ENCODE peak calls at places on chromosomes 2 and 18, in nine cellular contexts. S is Peyer's patch; D is cardiac fibroblast; I is NB4; N is AG04450; T is right lobe of liver; Y is naive thymus-derived CD4-positive, alpha-beta T cell; U is Jurkat, Clone E6-1; L is heart right ventricle. B is an unnamed sample.

GRCh38 chr18:68275616-68276015 is 439.3 kb downstream of the TMX3 start:
- DNase-seq in L (no peak), U (no peak), N (peak; percentile 63), Y (no peak), I (no peak), S (no peak), D (peak; percentile 82), T (no peak), B (peak; percentile 31)

GRCh38 chr2:32289165-32290054 is 11.7 kb downstream of the YIPF4 start:
- DNase-seq in L (no peak), S (no peak), Y (no peak), T (no peak), D (peak; percentile 88), U (no peak), N (peak; percentile 27), I (peak; percentile 77), B (peak; percentile 23)

GRCh38 chr2:14016289-14016955 is 616.1 kb upstream of the LRATD1 start:
- DNase-seq in I (no peak), L (no peak), D (peak; percentile 26), T (no peak), U (no peak), Y (no peak), S (no peak), N (no peak), B (no peak)

GRCh38 chr2:97748397-97748796 is 35.0 kb downstream of the ZAP70 start:
- DNase-seq in L (peak; percentile 49), U (peak; percentile 74), T (no peak), Y (peak; percentile 55), S (no peak), D (peak; percentile 39), I (peak; percentile 95), N (no peak), B (no peak)

GRCh38 chr2:71906357-71906973 is 241.2 kb downstream of the CYP26B1 start:
- DNase-seq in L (no peak), T (no peak), S (no peak), U (no peak), D (peak; percentile 44), Y (no peak), I (no peak), N (no peak), B (no peak)

GRCh38 chr18:57077786-57078552 is 68.9 kb upstream of the BOD1L2 start:
- DNase-seq in S (no peak), D (no peak), U (peak; percentile 84), L (no peak), I (peak; percentile 94), Y (no peak), T (no peak), N (no peak), B (no peak)

GRCh38 chr18:32730620-32731021 is 42.2 kb downstream of the KLHL14 start:
- DNase-seq in L (no peak), T (no peak), I (no peak), U (peak; percentile 20), Y (no peak), D (peak; percentile 0), S (no peak), N (no peak), B (no peak)

GRCh38 chr2:164953279-164953678 is 2.0 kb downstream of the SLC38A11 start:
- DNase-seq in D (no peak), Y (no peak), S (no peak), I (no peak), L (no peak), U (no peak), N (no peak), T (no peak), B (no peak)

DNA sequence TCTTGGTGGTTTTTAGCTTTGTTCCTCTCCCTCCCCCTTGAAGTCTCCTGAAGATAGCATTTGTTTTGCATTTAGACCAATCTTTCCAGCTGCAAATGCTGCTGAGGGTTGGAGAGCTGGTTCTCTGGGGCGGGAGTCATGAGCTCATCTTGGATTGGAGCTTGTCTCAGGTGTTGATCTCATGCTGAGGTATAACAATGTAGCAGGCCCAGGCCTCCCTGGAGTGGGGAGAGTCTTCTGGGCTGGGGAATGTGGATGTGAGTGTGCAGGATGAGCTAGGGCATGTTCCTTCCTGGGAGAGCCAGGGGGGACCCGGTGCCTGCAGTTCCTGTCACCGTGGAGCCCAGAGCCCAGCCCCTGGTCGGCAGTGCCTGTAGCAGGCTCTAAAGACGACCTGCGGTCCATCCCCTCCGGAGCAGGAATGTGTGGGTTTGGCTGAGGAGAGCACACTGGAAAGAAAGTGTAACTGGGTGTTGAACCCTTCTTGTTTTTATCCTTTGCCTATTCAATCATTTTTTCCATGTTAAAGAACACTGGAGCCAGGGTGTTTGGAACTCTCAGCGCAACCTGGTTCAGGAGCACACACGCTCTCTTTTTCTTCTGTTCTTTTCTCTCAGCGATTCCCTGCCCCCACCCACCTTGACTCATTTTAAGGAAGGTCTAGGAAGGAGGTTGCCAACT is 2.7 kb downstream of the ZNF532 start:
- DNase-seq in I (no peak), Y (no peak), S (no peak), L (no peak), D (no peak), T (no peak), N (no peak), U (no peak), B (no peak)
- H3K4me3 ChIP-seq in I (no peak overlapping the region), Y (no peak overlapping the region), S (no peak overlapping the region), L (peak overlapping the region; percentile 60), D (no peak overlapping the region), T (no peak overlapping the region), N (no peak overlapping the region), U (no peak overlapping the region), B (peak overlapping the region; percentile 2)

DNA sequence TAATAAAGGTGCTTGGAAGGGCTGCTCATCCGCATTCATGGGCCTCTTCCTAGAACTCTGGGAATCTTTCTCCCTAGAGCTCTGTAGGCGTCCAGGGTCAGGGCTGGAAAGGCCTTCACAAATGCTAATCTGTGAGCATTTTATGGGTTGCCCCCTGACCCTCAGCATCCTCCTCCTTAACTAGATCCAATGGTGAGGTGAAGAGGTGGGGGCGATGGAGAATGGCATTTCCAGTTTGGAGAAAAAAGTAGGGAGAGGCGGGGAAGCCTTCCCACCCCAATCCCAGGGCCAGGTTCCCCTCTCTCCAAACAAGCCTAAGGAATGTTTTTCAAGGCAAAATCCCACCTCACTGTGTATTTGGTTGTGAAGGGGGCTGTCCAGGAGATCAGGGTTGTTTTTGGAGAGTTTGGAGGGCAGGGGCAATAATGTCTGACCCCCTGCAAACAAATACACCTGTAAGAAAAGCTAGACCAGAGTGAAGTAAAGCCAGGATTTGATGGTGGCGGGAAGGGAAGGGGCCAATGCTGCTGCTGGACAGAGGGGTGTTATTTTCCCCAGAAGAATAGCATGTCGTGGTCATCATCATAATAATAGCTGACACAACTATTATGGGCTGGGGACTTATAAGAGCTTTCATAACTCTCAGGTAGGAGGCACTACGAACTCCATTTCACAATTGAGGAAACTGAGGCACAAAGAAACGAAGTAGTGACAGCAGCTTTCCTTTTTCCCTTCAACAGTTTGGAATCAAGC is 1.4 kb upstream of the MYCN start:
- DNase-seq in Y (no peak), D (no peak), I (no peak), S (no peak), T (no peak), N (no peak), U (no peak), L (no peak), B (no peak)
- H3K4me3 ChIP-seq in Y (no peak overlapping the region), D (no peak overlapping the region), I (no peak overlapping the region), S (no peak overlapping the region), T (peak overlapping the region; percentile 44), N (no peak overlapping the region), U (peak overlapping the region; percentile 66), L (peak overlapping the region; percentile 62), B (no peak overlapping the region)

GRCh38 chr2:171514908-171515582 is 7.2 kb upstream of the CYBRD1 start:
- DNase-seq in D (no peak), S (no peak), L (no peak), N (no peak), Y (no peak), U (no peak), T (no peak), I (no peak), B (no peak)

GRCh38 chr2:171512683-171513082 is 9.6 kb upstream of the CYBRD1 start:
- DNase-seq in S (no peak), N (no peak), T (no peak), Y (no peak), L (no peak), U (no peak), D (no peak), I (no peak), B (no peak)

GRCh38 chr2:171513719-171514160 is 8.5 kb upstream of the CYBRD1 start:
- DNase-seq in I (peak; percentile 41), U (no peak), S (no peak), L (no peak), T (no peak), D (no peak), N (no peak), Y (no peak), B (no peak)

GRCh38 chr2:171516793-171517192 is 5.5 kb upstream of the CYBRD1 start:
- DNase-seq in T (no peak), L (no peak), U (no peak), N (no peak), Y (no peak), D (no peak), S (no peak), I (no peak), B (no peak)

DNA sequence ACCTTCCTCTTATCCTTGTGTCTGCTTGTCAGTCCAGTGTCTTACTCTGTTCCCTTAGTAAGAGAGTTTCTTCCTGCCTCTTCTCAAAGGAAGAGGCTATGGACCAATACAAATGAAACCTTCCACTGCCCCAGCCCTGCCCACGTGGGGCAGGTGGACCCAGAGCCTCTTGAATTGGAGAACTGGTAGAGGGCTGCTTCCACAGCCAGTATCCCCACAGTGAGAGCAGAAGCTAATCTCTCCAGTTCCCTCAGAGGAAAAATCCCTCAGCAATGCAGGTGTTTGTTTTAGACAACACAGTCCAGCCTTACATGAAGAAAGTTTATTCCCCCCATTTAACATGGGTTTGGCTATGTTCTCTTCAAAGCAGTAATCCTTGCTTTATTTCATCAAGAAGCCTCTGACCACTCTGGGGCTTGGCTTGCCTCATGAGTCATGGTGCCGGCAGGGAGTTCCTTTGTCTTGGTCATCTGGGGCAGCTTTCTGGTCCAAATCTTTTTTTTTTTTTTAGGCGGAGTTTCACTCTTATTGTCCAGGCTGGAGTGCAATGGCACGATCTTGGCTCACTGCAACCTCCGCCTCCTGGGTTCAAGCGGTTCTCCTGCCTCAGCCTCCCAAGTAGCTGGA is 6.5 kb upstream of the CYBRD1 start:
- DNase-seq in Y (no peak), S (no peak), D (peak; percentile 83), N (no peak), L (no peak), T (no peak), I (no peak), U (no peak), B (no peak)
- H3K4me3 ChIP-seq in Y (no peak overlapping the region), S (no peak overlapping the region), D (no peak overlapping the region), N (no peak overlapping the region), L (no peak overlapping the region), T (no peak overlapping the region), I (no peak overlapping the region), U (no peak overlapping the region), B (no peak overlapping the region)

GRCh38 chr2:223944704-223945531 is at the start of gene WDFY1:
- DNase-seq in U (peak; percentile 58), T (peak; percentile 91), Y (peak; percentile 64), I (peak; percentile 92), L (peak; percentile 91), N (peak; percentile 65), S (peak; percentile 90), D (peak; percentile 86), B (peak; percentile 50)

GRCh38 chr2:223944166-223944703 is 900 bp downstream of the WDFY1 start:
- DNase-seq in S (peak; percentile 73), T (peak; percentile 68), N (no peak), L (peak; percentile 49), Y (no peak), I (peak; percentile 48), U (no peak), D (peak; percentile 41), B (no peak)

GRCh38 chr2:223941579-223942277 is 3.4 kb downstream of the WDFY1 start:
- DNase-seq in T (no peak), D (peak; percentile 91), S (no peak), I (no peak), Y (no peak), L (no peak), U (no peak), N (no peak), B (peak; percentile 67)

GRCh38 chr2:223943135-223943534 is 2.0 kb downstream of the WDFY1 start:
- DNase-seq in U (no peak), Y (no peak), N (no peak), L (no peak), T (no peak), I (no peak), D (no peak), S (no peak), B (no peak)

DNA sequence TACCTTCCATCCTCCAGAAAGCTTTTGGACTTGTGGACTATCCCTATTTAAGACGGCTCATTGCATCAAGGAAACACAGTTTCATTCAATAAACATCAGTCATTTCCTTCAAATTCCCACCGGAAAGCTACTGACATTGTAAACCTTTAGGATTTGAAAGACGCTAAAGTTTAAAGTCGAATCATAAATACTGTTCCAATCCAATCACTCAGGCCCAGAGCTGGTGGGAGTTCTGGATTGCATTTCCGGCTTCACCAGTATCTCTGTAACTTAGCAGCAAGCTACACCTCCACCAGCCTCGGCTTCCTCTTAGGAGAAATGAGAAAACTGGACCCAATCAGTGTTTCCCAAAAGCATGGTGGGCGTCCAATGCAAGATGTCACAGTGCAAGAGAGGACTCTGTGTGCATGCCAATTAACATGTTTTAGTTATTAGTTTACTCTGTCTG is 1.6 kb downstream of the WDFY1 start:
- DNase-seq in L (no peak), Y (no peak), I (no peak), D (peak; percentile 77), N (no peak), S (no peak), U (no peak), T (no peak), B (no peak)
- H3K4me3 ChIP-seq in L (peak overlapping the region; percentile 97), Y (peak overlapping the region; percentile 77), I (peak overlapping the region; percentile 67), D (peak overlapping the region; percentile 100), N (peak overlapping the region; percentile 91), S (peak overlapping the region; percentile 92), U (no peak overlapping the region), T (peak overlapping the region; percentile 76), B (peak overlapping the region; percentile 92)

B was measured in AG09309.